ENCODE peak calls at places on chromosomes 2 and 18, in five cellular contexts. U, N, G, Y and C are unnamed samples.

GRCh38 chr2:127161176-127162136 is 54.5 kb upstream of the BIN1 start:
- DNase-seq in U (no peak), N (no peak), G (no peak), Y (no peak), C (no peak)

GRCh38 chr2:11930211-11930761 is 183.9 kb downstream of the LPIN1 start:
- DNase-seq in U (no peak), N (no peak), G (no peak), Y (no peak), C (no peak)

GRCh38 chr18:3448845-3449701 is 899 bp upstream of the TGIF1 start:
- DNase-seq in U (peak), N (peak), G (peak), Y (peak), C (peak)

GRCh38 chr2:120100627-120101026 is 87.8 kb downstream of the EPB41L5 start:
- DNase-seq in U (no peak), N (no peak), G (no peak), Y (no peak), C (no peak)

GRCh38 chr18:28963481-28963880 is 786.6 kb upstream of the CDH2 start:
- DNase-seq in U (no peak), N (no peak), G (no peak), Y (no peak), C (peak)

GRCh38 chr18:58495202-58495601 is 133.7 kb downstream of the ALPK2 start:
- DNase-seq in U (no peak), N (no peak), G (no peak), Y (no peak), C (no peak)

GRCh38 chr2:155099784-155100183 is 401.3 kb downstream of the KCNJ3 start:
- DNase-seq in U (no peak), N (no peak), G (no peak), Y (no peak), C (no peak)

GRCh38 chr2:239274391-239275001 is 126.3 kb downstream of the HDAC4 start:
- DNase-seq in U (no peak), N (no peak), G (no peak), Y (peak), C (no peak)

GRCh38 chr18:55251186-55251995 is 292.1 kb upstream of the CCDC68 start:
- DNase-seq in U (no peak), N (no peak), G (no peak), Y (peak), C (no peak)

GRCh38 chr2:199464614-199465352 is 7.0 kb upstream of the SATB2 start:
- DNase-seq in U (no peak), N (no peak), G (no peak), Y (no peak), C (no peak)

GRCh38 chr2:36526216-36526615 is 71.8 kb downstream of the FEZ2 start:
- DNase-seq in U (no peak), N (no peak), G (no peak), Y (no peak), C (no peak)

GRCh38 chr18:75043478-75043877 is 165.5 kb downstream of the PTGR3 start:
- DNase-seq in U (no peak), N (no peak), G (no peak), Y (no peak), C (no peak)

GRCh38 chr2:184534986-184535385 is 63.3 kb upstream of the ZNF804A start:
- DNase-seq in U (no peak), N (no peak), G (no peak), Y (no peak), C (peak)